ENCODE peak calls at places on chromosomes 7 and 10, in eight cellular contexts. One of them, this sample, is unnamed.

GRCh38 chr10:48506147-48506917 is 98.5 kb downstream of the ARHGAP22 start:
- DNase-seq in cardiac muscle cell: peak
- DNase-seq in psoas muscle: no peak
- DNase-seq in heart right ventricle: no peak
- DNase-seq in cardiac fibroblast: peak
- DNase-seq in nephron progenitor cell: no peak
- DNase-seq in WTC11: no peak
- DNase-seq in lower lobe of right lung: no peak
- DNase-seq in this sample: no peak

GRCh38 chr10:4016214-4016740 is 231.3 kb upstream of the KLF6 start:
- DNase-seq in WTC11: no peak
- DNase-seq in cardiac fibroblast: no peak
- DNase-seq in heart right ventricle: no peak
- DNase-seq in psoas muscle: no peak
- DNase-seq in nephron progenitor cell: no peak
- DNase-seq in cardiac muscle cell: no peak
- DNase-seq in lower lobe of right lung: no peak
- DNase-seq in this sample: no peak

GRCh38 chr7:44748042-44748947 is at the start of gene ZMIZ2:
- DNase-seq in cardiac muscle cell: peak
- DNase-seq in WTC11: peak
- DNase-seq in cardiac fibroblast: peak
- DNase-seq in psoas muscle: peak
- DNase-seq in nephron progenitor cell: peak
- DNase-seq in heart right ventricle: peak
- DNase-seq in lower lobe of right lung: peak
- DNase-seq in this sample: peak

GRCh38 chr10:106500041-106500440 is 664.5 kb downstream of the SORCS1 start:
- DNase-seq in WTC11: no peak
- DNase-seq in nephron progenitor cell: no peak
- DNase-seq in lower lobe of right lung: no peak
- DNase-seq in cardiac muscle cell: no peak
- DNase-seq in cardiac fibroblast: no peak
- DNase-seq in heart right ventricle: no peak
- DNase-seq in psoas muscle: no peak
- DNase-seq in this sample: no peak

GRCh38 chr10:77798940-77799339 is 127.6 kb downstream of the DLG5 start:
- DNase-seq in WTC11: no peak
- DNase-seq in cardiac fibroblast: no peak
- DNase-seq in heart right ventricle: no peak
- DNase-seq in psoas muscle: no peak
- DNase-seq in cardiac muscle cell: no peak
- DNase-seq in lower lobe of right lung: peak
- DNase-seq in nephron progenitor cell: no peak
- DNase-seq in this sample: no peak

GRCh38 chr7:115352375-115352774 is 430.5 kb downstream of the MDFIC start:
- DNase-seq in nephron progenitor cell: no peak
- DNase-seq in psoas muscle: no peak
- DNase-seq in heart right ventricle: no peak
- DNase-seq in cardiac muscle cell: peak
- DNase-seq in WTC11: no peak
- DNase-seq in lower lobe of right lung: no peak
- DNase-seq in cardiac fibroblast: peak
- DNase-seq in this sample: no peak

GRCh38 chr10:104120903-104121484 is 977 bp upstream of the SFR1 start:
- DNase-seq in lower lobe of right lung: peak
- DNase-seq in psoas muscle: peak
- DNase-seq in nephron progenitor cell: peak
- DNase-seq in WTC11: peak
- DNase-seq in cardiac fibroblast: peak
- DNase-seq in heart right ventricle: peak
- DNase-seq in cardiac muscle cell: peak
- DNase-seq in this sample: peak

GRCh38 chr7:139915864-139916716 is 87.0 kb downstream of the TBXAS1 start:
- DNase-seq in lower lobe of right lung: no peak
- DNase-seq in cardiac muscle cell: peak
- DNase-seq in WTC11: no peak
- DNase-seq in cardiac fibroblast: peak
- DNase-seq in psoas muscle: peak
- DNase-seq in heart right ventricle: no peak
- DNase-seq in nephron progenitor cell: no peak
- DNase-seq in this sample: no peak

GRCh38 chr10:106857728-106858127 is 306.8 kb downstream of the SORCS1 start:
- DNase-seq in heart right ventricle: no peak
- DNase-seq in nephron progenitor cell: no peak
- DNase-seq in WTC11: no peak
- DNase-seq in psoas muscle: no peak
- DNase-seq in cardiac fibroblast: no peak
- DNase-seq in lower lobe of right lung: no peak
- DNase-seq in cardiac muscle cell: no peak
- DNase-seq in this sample: no peak

GRCh38 chr7:76318488-76319353 is 16.2 kb downstream of the HSPB1 start:
- DNase-seq in nephron progenitor cell: peak
- DNase-seq in cardiac fibroblast: peak
- DNase-seq in heart right ventricle: peak
- DNase-seq in WTC11: peak
- DNase-seq in cardiac muscle cell: peak
- DNase-seq in psoas muscle: peak
- DNase-seq in lower lobe of right lung: peak
- DNase-seq in this sample: peak

GRCh38 chr10:4514445-4515108 is 311.4 kb upstream of the AKR1E2 start:
- DNase-seq in cardiac fibroblast: peak
- DNase-seq in WTC11: no peak
- DNase-seq in heart right ventricle: peak
- DNase-seq in psoas muscle: peak
- DNase-seq in lower lobe of right lung: peak
- DNase-seq in cardiac muscle cell: peak
- DNase-seq in nephron progenitor cell: no peak
- DNase-seq in this sample: no peak

GRCh38 chr7:140597425-140597949 is 43.1 kb downstream of the DENND2A start:
- DNase-seq in psoas muscle: no peak
- DNase-seq in lower lobe of right lung: no peak
- DNase-seq in nephron progenitor cell: no peak
- DNase-seq in heart right ventricle: peak
- DNase-seq in WTC11: no peak
- DNase-seq in cardiac muscle cell: peak
- DNase-seq in cardiac fibroblast: no peak
- DNase-seq in this sample: no peak

GRCh38 chr7:88254721-88255120 is 34.9 kb upstream of the SRI start:
- DNase-seq in lower lobe of right lung: no peak
- DNase-seq in heart right ventricle: no peak
- DNase-seq in WTC11: no peak
- DNase-seq in psoas muscle: no peak
- DNase-seq in cardiac muscle cell: no peak
- DNase-seq in nephron progenitor cell: no peak
- DNase-seq in cardiac fibroblast: peak
- DNase-seq in this sample: no peak

GRCh38 chr10:133097961-133098360 is 10.2 kb downstream of the ADGRA1 start:
- DNase-seq in nephron progenitor cell: no peak
- DNase-seq in WTC11: no peak
- DNase-seq in psoas muscle: no peak
- DNase-seq in cardiac fibroblast: no peak
- DNase-seq in lower lobe of right lung: no peak
- DNase-seq in heart right ventricle: no peak
- DNase-seq in cardiac muscle cell: no peak
- DNase-seq in this sample: no peak

GRCh38 chr10:4767033-4767814 is 58.8 kb upstream of the AKR1E2 start:
- DNase-seq in cardiac fibroblast: peak
- DNase-seq in nephron progenitor cell: no peak
- DNase-seq in psoas muscle: no peak
- DNase-seq in lower lobe of right lung: no peak
- DNase-seq in WTC11: no peak
- DNase-seq in cardiac muscle cell: peak
- DNase-seq in heart right ventricle: peak
- DNase-seq in this sample: no peak

GRCh38 chr10:114499120-114499519 is 94.8 kb upstream of the AFAP1L2 start:
- DNase-seq in cardiac fibroblast: no peak
- DNase-seq in WTC11: no peak
- DNase-seq in cardiac muscle cell: no peak
- DNase-seq in heart right ventricle: no peak
- DNase-seq in psoas muscle: no peak
- DNase-seq in nephron progenitor cell: no peak
- DNase-seq in lower lobe of right lung: no peak
- DNase-seq in this sample: no peak

GRCh38 chr10:114500643-114501042 is 96.3 kb upstream of the AFAP1L2 start:
- DNase-seq in psoas muscle: no peak
- DNase-seq in cardiac muscle cell: no peak
- DNase-seq in cardiac fibroblast: no peak
- DNase-seq in WTC11: no peak
- DNase-seq in heart right ventricle: no peak
- DNase-seq in nephron progenitor cell: no peak
- DNase-seq in lower lobe of right lung: no peak
- DNase-seq in this sample: no peak

GRCh38 chr10:114502071-114502470 is 97.8 kb upstream of the AFAP1L2 start:
- DNase-seq in nephron progenitor cell: no peak
- DNase-seq in cardiac fibroblast: no peak
- DNase-seq in heart right ventricle: no peak
- DNase-seq in psoas muscle: no peak
- DNase-seq in WTC11: no peak
- DNase-seq in cardiac muscle cell: no peak
- DNase-seq in lower lobe of right lung: no peak
- DNase-seq in this sample: no peak

GRCh38 chr10:114499630-114500190 is 95.4 kb upstream of the AFAP1L2 start:
- DNase-seq in psoas muscle: no peak
- DNase-seq in WTC11: no peak
- DNase-seq in nephron progenitor cell: no peak
- DNase-seq in cardiac fibroblast: no peak
- DNase-seq in cardiac muscle cell: no peak
- DNase-seq in heart right ventricle: no peak
- DNase-seq in lower lobe of right lung: no peak
- DNase-seq in this sample: no peak

DNA sequence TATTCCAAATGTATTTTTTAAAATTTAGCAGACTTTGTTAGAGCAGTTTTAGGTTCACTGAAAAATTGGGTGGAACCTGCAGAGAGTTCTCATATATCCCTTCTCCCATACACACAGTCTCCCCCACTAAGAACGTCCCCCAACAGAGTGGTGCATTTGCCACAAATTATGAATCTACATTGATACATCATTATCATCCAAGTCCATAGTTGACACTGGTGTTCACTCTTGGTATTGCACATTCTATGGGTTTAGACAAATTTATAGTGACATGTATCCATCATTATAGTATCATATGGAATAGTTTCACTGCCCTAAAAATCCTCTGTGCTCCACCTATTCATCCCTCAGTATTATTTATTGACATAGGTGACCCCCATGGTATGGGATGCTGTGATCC is 97.3 kb upstream of the AFAP1L2 start:
- DNase-seq in cardiac fibroblast: no peak
- DNase-seq in heart right ventricle: no peak
- DNase-seq in cardiac muscle cell: no peak
- DNase-seq in psoas muscle: no peak
- DNase-seq in lower lobe of right lung: no peak
- DNase-seq in nephron progenitor cell: no peak
- DNase-seq in WTC11: no peak
- DNase-seq in this sample: no peak
- TF ChIP-seq CTCF in cardiac fibroblast: no peak
- TF ChIP-seq CTCF in heart right ventricle: no peak
- TF ChIP-seq CTCF in cardiac muscle cell: no peak
- TF ChIP-seq CTCF in psoas muscle: no peak
- TF ChIP-seq CTCF in lower lobe of right lung: no peak
- TF ChIP-seq CTCF in nephron progenitor cell: no peak
- TF ChIP-seq CTCF in WTC11: no peak
- TF ChIP-seq CTCF in this sample: no peak

DNA sequence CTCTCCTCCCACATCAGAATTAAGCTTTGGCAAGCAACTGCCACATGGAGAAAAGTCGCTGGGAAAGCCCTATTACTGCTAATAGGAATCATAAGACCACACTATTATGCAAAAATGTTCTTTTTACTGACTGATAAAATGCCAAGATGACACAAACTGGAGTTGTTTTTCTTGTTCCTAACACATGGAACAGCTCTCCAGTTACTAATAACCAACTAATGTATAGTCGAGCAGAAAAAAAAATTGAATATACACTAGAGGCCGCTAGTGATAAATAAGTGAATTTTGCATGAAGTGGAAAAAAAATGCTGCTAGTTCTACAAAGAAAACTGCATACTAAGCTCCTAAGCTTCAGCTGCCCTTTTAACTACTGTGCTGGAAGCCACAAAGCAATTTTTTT is 165.6 kb downstream of the TPK1 start:
- DNase-seq in heart right ventricle: no peak
- DNase-seq in psoas muscle: no peak
- DNase-seq in WTC11: no peak
- DNase-seq in cardiac muscle cell: peak
- DNase-seq in cardiac fibroblast: peak
- DNase-seq in nephron progenitor cell: no peak
- DNase-seq in lower lobe of right lung: no peak
- DNase-seq in this sample: no peak
- TF ChIP-seq CTCF in heart right ventricle: peak
- TF ChIP-seq CTCF in psoas muscle: no peak
- TF ChIP-seq CTCF in WTC11: no peak
- TF ChIP-seq CTCF in cardiac muscle cell: peak
- TF ChIP-seq CTCF in cardiac fibroblast: no peak
- TF ChIP-seq CTCF in nephron progenitor cell: no peak
- TF ChIP-seq CTCF in lower lobe of right lung: no peak
- TF ChIP-seq CTCF in this sample: no peak

GRCh38 chr7:95989301-95989700 is 216.9 kb downstream of the DYNC1I1 start:
- DNase-seq in cardiac fibroblast: no peak
- DNase-seq in WTC11: no peak
- DNase-seq in nephron progenitor cell: no peak
- DNase-seq in heart right ventricle: no peak
- DNase-seq in cardiac muscle cell: no peak
- DNase-seq in psoas muscle: no peak
- DNase-seq in lower lobe of right lung: no peak
- DNase-seq in this sample: no peak

GRCh38 chr7:95996174-95996573 is 223.8 kb downstream of the DYNC1I1 start:
- DNase-seq in lower lobe of right lung: no peak
- DNase-seq in nephron progenitor cell: no peak
- DNase-seq in cardiac muscle cell: no peak
- DNase-seq in WTC11: no peak
- DNase-seq in heart right ventricle: no peak
- DNase-seq in psoas muscle: no peak
- DNase-seq in cardiac fibroblast: no peak
- DNase-seq in this sample: no peak

GRCh38 chr7:95996886-95997285 is 224.5 kb downstream of the DYNC1I1 start:
- DNase-seq in lower lobe of right lung: no peak
- DNase-seq in WTC11: no peak
- DNase-seq in cardiac muscle cell: no peak
- DNase-seq in heart right ventricle: no peak
- DNase-seq in cardiac fibroblast: no peak
- DNase-seq in nephron progenitor cell: no peak
- DNase-seq in psoas muscle: no peak
- DNase-seq in this sample: no peak

GRCh38 chr7:95997632-95998031 is 225.3 kb downstream of the DYNC1I1 start:
- DNase-seq in psoas muscle: no peak
- DNase-seq in cardiac muscle cell: no peak
- DNase-seq in lower lobe of right lung: no peak
- DNase-seq in cardiac fibroblast: no peak
- DNase-seq in heart right ventricle: no peak
- DNase-seq in nephron progenitor cell: no peak
- DNase-seq in WTC11: no peak
- DNase-seq in this sample: no peak

GRCh38 chr7:95993420-95993819 is 221.1 kb downstream of the DYNC1I1 start:
- DNase-seq in heart right ventricle: no peak
- DNase-seq in lower lobe of right lung: no peak
- DNase-seq in psoas muscle: no peak
- DNase-seq in WTC11: no peak
- DNase-seq in nephron progenitor cell: no peak
- DNase-seq in cardiac fibroblast: no peak
- DNase-seq in cardiac muscle cell: no peak
- DNase-seq in this sample: no peak
- TF ChIP-seq CTCF in heart right ventricle: peak
- TF ChIP-seq CTCF in lower lobe of right lung: no peak
- TF ChIP-seq CTCF in psoas muscle: no peak
- TF ChIP-seq CTCF in WTC11: no peak
- TF ChIP-seq CTCF in nephron progenitor cell: peak
- TF ChIP-seq CTCF in cardiac fibroblast: no peak
- TF ChIP-seq CTCF in cardiac muscle cell: no peak
- TF ChIP-seq CTCF in this sample: peak

GRCh38 chr10:100634034-100634433 is 98.3 kb downstream of the HIF1AN start:
- DNase-seq in nephron progenitor cell: no peak
- DNase-seq in WTC11: no peak
- DNase-seq in lower lobe of right lung: no peak
- DNase-seq in psoas muscle: no peak
- DNase-seq in cardiac fibroblast: no peak
- DNase-seq in heart right ventricle: no peak
- DNase-seq in cardiac muscle cell: no peak
- DNase-seq in this sample: no peak
- TF ChIP-seq CTCF in nephron progenitor cell: no peak
- TF ChIP-seq CTCF in WTC11: no peak
- TF ChIP-seq CTCF in lower lobe of right lung: no peak
- TF ChIP-seq CTCF in psoas muscle: no peak
- TF ChIP-seq CTCF in cardiac fibroblast: no peak
- TF ChIP-seq CTCF in heart right ventricle: no peak
- TF ChIP-seq CTCF in cardiac muscle cell: no peak
- TF ChIP-seq CTCF in this sample: no peak